ENCODE peak calls at places on chromosomes 13 and 19, in five cellular contexts. Y, C, H, Q and D are unnamed samples.

GRCh38 chr19:42282036-42282762 is 13.1 kb downstream of the CIC start:
- DNase-seq in Q (no peak), C (no peak), H (peak; percentile 28), Y (no peak), D (no peak)

GRCh38 chr13:96834626-96835025 is 159.7 kb downstream of the OXGR1 start:
- DNase-seq in Q (no peak), H (no peak), Y (no peak), C (no peak), D (no peak)

GRCh38 chr13:92941167-92941566 is 285.4 kb upstream of the GPC6 start:
- DNase-seq in Q (no peak), H (no peak), C (no peak), Y (no peak), D (no peak)

GRCh38 chr13:109010912-109011311 is 381.5 kb downstream of the MYO16 start:
- DNase-seq in Q (no peak), Y (no peak), H (no peak), C (no peak), D (no peak)

GRCh38 chr19:38004100-38004504 is 97.1 kb downstream of the SIPA1L3 start:
- DNase-seq in Y (no peak), C (no peak), Q (no peak), H (no peak), D (no peak)

GRCh38 chr19:51514866-51515481 is 13.4 kb upstream of the SIGLEC12 start:
- DNase-seq in Y (no peak), C (no peak), Q (no peak), H (peak; percentile 71), D (peak; percentile 58)

GRCh38 chr13:68810660-68811059 is 1297.0 kb upstream of the ATXN8OS start:
- DNase-seq in H (no peak), Y (no peak), C (no peak), Q (no peak), D (no peak)

GRCh38 chr19:10797541-10798256 is 38.3 kb downstream of the TMED1 start:
- DNase-seq in C (no peak), Y (no peak), Q (peak; percentile 52), H (peak; percentile 15), D (no peak)

GRCh38 chr19:7748756-7749155 is 1.4 kb upstream of the CD209 start:
- DNase-seq in C (no peak), Q (no peak), Y (peak; percentile 62), H (peak; percentile 38), D (peak; percentile 13)

GRCh38 chr19:45074744-45075143 is 1.5 kb downstream of the ZNF296 start:
- DNase-seq in Y (peak; percentile 25), Q (no peak), H (no peak), C (no peak), D (no peak)

GRCh38 chr19:38733493-38734175 is 10.6 kb downstream of the CAPN12 start:
- DNase-seq in Y (no peak), C (no peak), H (no peak), Q (no peak), D (no peak)

GRCh38 chr13:98626298-98626940 is 49.5 kb upstream of the STK24 start:
- DNase-seq in C (no peak), Q (no peak), Y (no peak), H (no peak), D (no peak)

GRCh38 chr13:105196052-105196451 is 1339.4 kb downstream of the EFNB2 start:
- DNase-seq in Q (no peak), C (no peak), H (peak; percentile 70), Y (peak; percentile 23), D (peak; percentile 18)

GRCh38 chr13:29908411-29908810 is 58.0 kb upstream of the UBL3 start:
- DNase-seq in Q (no peak), C (no peak), H (peak; percentile 65), Y (no peak), D (peak; percentile 47)

GRCh38 chr13:112160558-112160957 is 93.6 kb downstream of the SOX1 start:
- DNase-seq in Q (no peak), H (no peak), Y (no peak), C (no peak), D (no peak)

GRCh38 chr13:105465251-105465650 is 1070.2 kb downstream of the EFNB2 start:
- DNase-seq in H (no peak), C (no peak), Y (no peak), Q (no peak), D (no peak)

GRCh38 chr19:44753932-44754742 is 5.6 kb downstream of the BCL3 start:
- DNase-seq in C (peak; percentile 97), Q (peak; percentile 19), Y (peak; percentile 79), H (peak; percentile 89), D (peak; percentile 51)

GRCh38 chr19:39531834-39532232 is 819 bp downstream of the EID2B start:
- DNase-seq in C (no peak), Q (no peak), H (peak; percentile 21), Y (no peak), D (no peak)

GRCh38 chr13:46896346-46897138 is at the start of gene HTR2A:
- DNase-seq in Y (no peak), H (peak; percentile 33), Q (no peak), C (peak; percentile 15), D (no peak)

DNA sequence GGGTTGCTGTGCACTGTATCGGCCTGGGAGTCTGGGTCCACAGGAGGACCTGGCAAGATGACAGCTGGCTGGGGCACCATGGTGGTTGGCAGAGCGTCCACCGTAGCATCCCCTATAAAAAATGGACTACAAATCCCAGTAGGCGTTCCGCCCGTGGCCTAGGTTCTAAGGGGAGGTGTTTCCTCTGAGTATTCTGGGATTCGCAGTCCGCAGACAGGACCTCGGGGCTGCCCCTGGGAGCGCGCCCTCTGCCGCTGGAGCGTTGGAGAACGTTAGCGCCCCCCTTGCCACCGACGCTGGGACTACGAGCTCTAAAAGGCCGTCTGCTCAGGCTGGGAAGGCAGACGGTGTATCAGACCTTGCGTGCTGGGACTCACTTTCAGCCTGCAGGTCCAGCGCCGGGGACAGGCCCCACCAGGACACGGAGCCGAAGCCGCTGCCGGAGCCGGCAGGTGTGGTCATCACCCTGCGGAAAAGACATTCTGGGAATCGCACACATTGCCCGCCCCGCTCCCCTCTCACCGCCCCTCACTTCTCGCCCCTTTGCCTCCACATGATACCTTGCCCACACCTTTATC is 372 bp downstream of the DNAAF3 start:
- DNase-seq in H (peak; percentile 79), C (peak; percentile 86), Y (peak; percentile 93), Q (no peak), D (peak; percentile 68)
- TF ChIP-seq CTCF in H (peak; percentile 67), C (peak; percentile 47), Y (peak; percentile 22), Q (no peak), D (peak; percentile 77)

DNA sequence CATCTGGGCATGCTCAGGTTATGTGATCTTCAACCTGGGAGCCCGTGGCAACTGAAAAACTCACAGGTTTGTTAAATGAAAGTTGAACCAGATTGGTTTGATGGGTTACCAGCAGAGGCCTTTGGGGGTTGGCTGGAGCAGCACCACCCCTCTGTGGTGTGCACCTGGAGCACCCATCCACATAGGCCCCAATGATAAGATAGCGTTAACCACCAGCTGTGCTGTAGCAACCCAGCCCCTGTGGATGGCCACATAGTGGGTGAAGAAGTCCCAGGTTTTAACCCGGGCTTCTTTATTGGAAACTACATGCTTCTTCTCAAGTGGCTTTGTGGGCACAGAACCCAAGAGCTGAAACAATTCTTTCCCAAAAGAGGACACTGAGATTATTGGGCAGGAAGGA is 22.6 kb upstream of the MTIF3 start:
- DNase-seq in Q (no peak), H (no peak), C (no peak), Y (no peak), D (no peak)
- TF ChIP-seq CTCF in Q (no peak), H (no peak), C (no peak), Y (no peak), D (no peak)

GRCh38 chr13:44048326-44048725 is 168.6 kb downstream of the LACC1 start:
- DNase-seq in C (no peak), Q (no peak), Y (no peak), H (peak; percentile 35), D (peak; percentile 17)
- TF ChIP-seq CTCF in C (no peak), Q (no peak), Y (no peak), H (peak; percentile 23), D (peak; percentile 71)

DNA sequence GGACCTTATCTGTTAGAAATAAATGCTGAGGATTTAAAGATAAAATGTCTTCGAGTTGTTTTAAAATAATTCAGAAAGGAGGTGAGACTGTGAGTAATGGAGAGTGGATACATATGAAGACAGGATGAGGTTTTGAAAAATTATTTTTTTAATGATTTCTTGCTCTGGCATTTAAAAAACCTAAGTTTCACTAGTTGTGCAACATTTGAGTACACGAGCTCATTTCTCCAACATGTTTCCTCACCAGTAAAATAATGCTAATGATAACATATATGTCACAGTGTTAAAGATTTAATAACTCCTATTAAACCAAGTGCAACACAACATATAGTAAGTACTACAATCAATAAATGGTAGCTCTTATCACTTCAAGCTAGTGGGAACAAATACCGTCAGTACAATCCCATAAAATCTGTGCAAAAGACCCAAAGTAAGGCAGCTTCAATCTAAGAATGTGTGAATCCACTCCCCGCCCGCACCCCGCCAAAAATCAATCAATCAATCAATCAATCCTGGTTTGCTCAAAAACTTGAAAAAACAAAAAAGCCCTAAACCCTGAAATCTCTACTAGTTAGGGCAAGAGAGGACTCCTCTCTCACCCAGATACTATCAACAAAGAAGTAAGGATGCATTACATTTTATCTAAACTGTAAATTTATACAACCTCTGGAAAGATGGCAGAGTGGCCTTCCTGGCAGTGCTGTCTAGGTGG is 1.3 kb downstream of the ALG5 start:
- DNase-seq in H (peak; percentile 58), Q (no peak), Y (no peak), C (no peak), D (no peak)
- TF ChIP-seq CTCF in H (no peak), Q (no peak), Y (no peak), C (no peak), D (no peak)

DNA sequence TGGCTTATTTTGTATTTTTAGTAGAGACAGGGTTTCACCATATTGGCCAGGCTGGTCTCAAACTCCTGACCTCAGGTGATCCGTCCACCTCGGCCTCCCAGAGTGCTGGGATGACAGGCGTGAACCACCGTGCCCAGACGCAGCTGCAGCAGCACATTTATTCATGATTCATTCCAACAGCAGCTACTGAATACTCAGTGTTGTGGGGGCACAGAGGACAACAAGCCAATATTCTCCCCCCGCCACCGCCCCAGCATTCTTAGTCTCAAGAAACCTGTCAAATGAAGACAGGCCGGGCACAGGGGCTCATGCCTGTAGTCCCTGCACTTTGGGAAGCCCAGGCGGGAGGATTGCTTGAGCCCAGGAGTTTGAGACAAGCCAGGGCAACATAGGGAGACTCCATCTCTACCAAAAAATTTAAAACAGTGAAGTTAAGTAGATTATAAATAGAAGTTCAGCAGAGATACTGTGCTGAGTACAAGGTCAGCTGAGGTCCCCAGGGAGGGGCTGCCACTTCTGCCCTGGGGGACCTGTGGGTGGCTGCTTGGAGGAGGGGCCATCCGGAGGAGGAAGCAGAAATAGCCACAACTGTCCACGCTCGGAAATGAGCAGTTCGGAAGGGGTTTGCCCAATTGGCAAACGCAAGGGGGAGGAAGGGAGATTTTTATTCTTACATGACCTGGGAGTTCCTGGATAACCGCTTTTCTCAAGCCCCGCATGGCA is 4.3 kb downstream of the DOT1L start:
- DNase-seq in C (no peak), Y (no peak), Q (no peak), H (peak; percentile 83), D (peak; percentile 55)
- TF ChIP-seq CTCF in C (peak; percentile 7), Y (no peak), Q (no peak), H (no peak), D (no peak)

GRCh38 chr13:35086667-35087066 is 144.6 kb downstream of the NBEA start:
- DNase-seq in Y (no peak), C (no peak), Q (no peak), H (no peak), D (no peak)
- TF ChIP-seq CTCF in Y (no peak), C (no peak), Q (no peak), H (no peak), D (no peak)

GRCh38 chr19:2253106-2254051 is 2.8 kb downstream of the JSRP1 start:
- DNase-seq in H (no peak), Y (peak; percentile 72), C (peak; percentile 87), Q (peak; percentile 58), D (no peak)
- TF ChIP-seq CTCF in H (no peak), Y (peak; percentile 50), C (peak; percentile 8), Q (peak; percentile 70), D (peak; percentile 41)